ENCODE peak calls at places on chromosomes 11 and 22, in ten cellular contexts. One of them, this sample, is unnamed.

GRCh38 chr11:78365381-78365792 is 52.2 kb downstream of the GAB2 start:
- DNase-seq in AG04450: no peak
- DNase-seq in RWPE1: peak; percentile 35
- DNase-seq in lower lobe of right lung: peak; percentile 45
- DNase-seq in AG09319: no peak
- DNase-seq in B cell: no peak
- DNase-seq in cardiac fibroblast: peak; percentile 55
- DNase-seq in HFFc6: peak; percentile 33
- DNase-seq in cardiac muscle cell: peak; percentile 53
- DNase-seq in MCF 10A: peak; percentile 18
- DNase-seq in this sample: no peak

GRCh38 chr11:35282226-35282882 is 137.0 kb downstream of the SLC1A2 start:
- DNase-seq in AG04450: peak; percentile 45
- DNase-seq in RWPE1: no peak
- DNase-seq in lower lobe of right lung: no peak
- DNase-seq in AG09319: no peak
- DNase-seq in B cell: no peak
- DNase-seq in cardiac fibroblast: peak; percentile 58
- DNase-seq in HFFc6: peak; percentile 64
- DNase-seq in cardiac muscle cell: peak; percentile 48
- DNase-seq in MCF 10A: peak; percentile 30
- DNase-seq in this sample: no peak

GRCh38 chr22:27262371-27262770 is 539.2 kb downstream of the MN1 start:
- DNase-seq in AG04450: no peak
- DNase-seq in RWPE1: no peak
- DNase-seq in lower lobe of right lung: no peak
- DNase-seq in AG09319: no peak
- DNase-seq in B cell: no peak
- DNase-seq in cardiac fibroblast: no peak
- DNase-seq in HFFc6: no peak
- DNase-seq in cardiac muscle cell: no peak
- DNase-seq in MCF 10A: no peak
- DNase-seq in this sample: no peak

GRCh38 chr11:32448232-32448631 is 12.9 kb upstream of the WT1 start:
- DNase-seq in AG04450: no peak
- DNase-seq in RWPE1: no peak
- DNase-seq in lower lobe of right lung: no peak
- DNase-seq in AG09319: no peak
- DNase-seq in B cell: no peak
- DNase-seq in cardiac fibroblast: peak; percentile 59
- DNase-seq in HFFc6: peak; percentile 10
- DNase-seq in cardiac muscle cell: peak; percentile 76
- DNase-seq in MCF 10A: peak; percentile 54
- DNase-seq in this sample: no peak

GRCh38 chr11:115501504-115501894 is 2.7 kb downstream of the CADM1 start:
- DNase-seq in AG04450: no peak
- DNase-seq in RWPE1: no peak
- DNase-seq in lower lobe of right lung: no peak
- DNase-seq in AG09319: no peak
- DNase-seq in B cell: no peak
- DNase-seq in cardiac fibroblast: no peak
- DNase-seq in HFFc6: no peak
- DNase-seq in cardiac muscle cell: no peak
- DNase-seq in MCF 10A: no peak
- DNase-seq in this sample: no peak

GRCh38 chr11:35077709-35078695 is 61.0 kb upstream of the CD44 start:
- DNase-seq in AG04450: no peak
- DNase-seq in RWPE1: peak; percentile 79
- DNase-seq in lower lobe of right lung: no peak
- DNase-seq in AG09319: no peak
- DNase-seq in B cell: peak; percentile 72
- DNase-seq in cardiac fibroblast: peak; percentile 74
- DNase-seq in HFFc6: peak; percentile 80
- DNase-seq in cardiac muscle cell: no peak
- DNase-seq in MCF 10A: peak; percentile 56
- DNase-seq in this sample: no peak

GRCh38 chr22:39241632-39242388 is 3.0 kb downstream of the PDGFB start:
- DNase-seq in AG04450: no peak
- DNase-seq in RWPE1: no peak
- DNase-seq in lower lobe of right lung: no peak
- DNase-seq in AG09319: no peak
- DNase-seq in B cell: no peak
- DNase-seq in cardiac fibroblast: no peak
- DNase-seq in HFFc6: no peak
- DNase-seq in cardiac muscle cell: no peak
- DNase-seq in MCF 10A: no peak
- DNase-seq in this sample: no peak

GRCh38 chr22:20653795-20654342 is 120.0 kb upstream of the SERPIND1 start:
- DNase-seq in AG04450: no peak
- DNase-seq in RWPE1: no peak
- DNase-seq in lower lobe of right lung: no peak
- DNase-seq in AG09319: no peak
- DNase-seq in B cell: no peak
- DNase-seq in cardiac fibroblast: no peak
- DNase-seq in HFFc6: no peak
- DNase-seq in cardiac muscle cell: no peak
- DNase-seq in MCF 10A: no peak
- DNase-seq in this sample: no peak

GRCh38 chr11:77198440-77198849 is 70.4 kb downstream of the MYO7A start:
- DNase-seq in AG04450: no peak
- DNase-seq in RWPE1: no peak
- DNase-seq in lower lobe of right lung: no peak
- DNase-seq in AG09319: no peak
- DNase-seq in B cell: no peak
- DNase-seq in cardiac fibroblast: peak; percentile 9
- DNase-seq in HFFc6: no peak
- DNase-seq in cardiac muscle cell: peak; percentile 10
- DNase-seq in MCF 10A: peak; percentile 12
- DNase-seq in this sample: no peak

GRCh38 chr11:3614742-3615171 is 27.0 kb downstream of the ART5 start:
- DNase-seq in AG04450: no peak
- DNase-seq in RWPE1: no peak
- DNase-seq in lower lobe of right lung: peak; percentile 72
- DNase-seq in AG09319: no peak
- DNase-seq in B cell: peak; percentile 62
- DNase-seq in cardiac fibroblast: no peak
- DNase-seq in HFFc6: no peak
- DNase-seq in cardiac muscle cell: no peak
- DNase-seq in MCF 10A: no peak
- DNase-seq in this sample: peak; percentile 48

GRCh38 chr22:29056472-29056871 is 5.2 kb downstream of the C22orf31 start:
- DNase-seq in AG04450: no peak
- DNase-seq in RWPE1: no peak
- DNase-seq in lower lobe of right lung: no peak
- DNase-seq in AG09319: no peak
- DNase-seq in B cell: no peak
- DNase-seq in cardiac fibroblast: no peak
- DNase-seq in HFFc6: no peak
- DNase-seq in cardiac muscle cell: no peak
- DNase-seq in MCF 10A: no peak
- DNase-seq in this sample: no peak

GRCh38 chr22:29061773-29062172 is at the start of gene C22orf31:
- DNase-seq in AG04450: no peak
- DNase-seq in RWPE1: no peak
- DNase-seq in lower lobe of right lung: no peak
- DNase-seq in AG09319: no peak
- DNase-seq in B cell: no peak
- DNase-seq in cardiac fibroblast: no peak
- DNase-seq in HFFc6: no peak
- DNase-seq in cardiac muscle cell: peak; percentile 34
- DNase-seq in MCF 10A: no peak
- DNase-seq in this sample: no peak

GRCh38 chr22:29060931-29061330 is 700 bp downstream of the C22orf31 start:
- DNase-seq in AG04450: no peak
- DNase-seq in RWPE1: no peak
- DNase-seq in lower lobe of right lung: no peak
- DNase-seq in AG09319: no peak
- DNase-seq in B cell: no peak
- DNase-seq in cardiac fibroblast: no peak
- DNase-seq in HFFc6: no peak
- DNase-seq in cardiac muscle cell: peak; percentile 9
- DNase-seq in MCF 10A: no peak
- DNase-seq in this sample: no peak

GRCh38 chr22:29062286-29062949 is 787 bp upstream of the C22orf31 start:
- DNase-seq in AG04450: no peak
- DNase-seq in RWPE1: no peak
- DNase-seq in lower lobe of right lung: no peak
- DNase-seq in AG09319: no peak
- DNase-seq in B cell: no peak
- DNase-seq in cardiac fibroblast: no peak
- DNase-seq in HFFc6: no peak
- DNase-seq in cardiac muscle cell: peak; percentile 69
- DNase-seq in MCF 10A: no peak
- DNase-seq in this sample: no peak

DNA sequence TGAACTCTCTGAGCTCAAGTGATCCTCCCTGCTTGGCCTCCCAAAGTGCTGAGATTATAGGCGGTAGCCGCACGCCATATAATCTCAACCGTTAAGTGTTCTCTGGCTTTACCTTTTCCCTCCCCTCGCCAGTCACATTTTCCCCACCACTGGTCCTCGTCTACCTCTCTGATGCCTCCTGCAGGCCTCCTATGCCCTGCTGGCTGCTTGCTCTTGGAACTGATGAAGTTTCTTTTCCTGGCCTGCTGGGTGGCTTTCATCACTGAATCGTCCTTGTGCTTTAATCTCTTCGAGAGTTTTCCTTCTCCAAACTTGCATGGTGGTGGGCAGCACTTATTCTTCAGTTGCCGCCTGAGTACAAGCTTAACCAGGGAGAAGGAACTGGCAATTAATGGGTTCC is 1.4 kb downstream of the C22orf31 start:
- DNase-seq in AG04450: no peak
- DNase-seq in RWPE1: no peak
- DNase-seq in lower lobe of right lung: no peak
- DNase-seq in AG09319: no peak
- DNase-seq in B cell: no peak
- DNase-seq in cardiac fibroblast: no peak
- DNase-seq in HFFc6: no peak
- DNase-seq in cardiac muscle cell: no peak
- DNase-seq in MCF 10A: no peak
- DNase-seq in this sample: no peak
- TF ChIP-seq CTCF in AG04450: no peak
- TF ChIP-seq CTCF in RWPE1: no peak
- TF ChIP-seq CTCF in lower lobe of right lung: no peak
- TF ChIP-seq CTCF in AG09319: no peak
- TF ChIP-seq CTCF in B cell: no peak
- TF ChIP-seq CTCF in cardiac fibroblast: no peak
- TF ChIP-seq CTCF in HFFc6: no peak
- TF ChIP-seq CTCF in cardiac muscle cell: no peak
- TF ChIP-seq CTCF in MCF 10A: no peak
- TF ChIP-seq CTCF in this sample: no peak

GRCh38 chr11:133619973-133620372 is 87.7 kb upstream of the OPCML start:
- DNase-seq in AG04450: no peak
- DNase-seq in RWPE1: no peak
- DNase-seq in lower lobe of right lung: no peak
- DNase-seq in AG09319: no peak
- DNase-seq in B cell: no peak
- DNase-seq in cardiac fibroblast: no peak
- DNase-seq in HFFc6: no peak
- DNase-seq in cardiac muscle cell: no peak
- DNase-seq in MCF 10A: no peak
- DNase-seq in this sample: no peak
- TF ChIP-seq CTCF in AG04450: no peak
- TF ChIP-seq CTCF in RWPE1: no peak
- TF ChIP-seq CTCF in lower lobe of right lung: no peak
- TF ChIP-seq CTCF in AG09319: no peak
- TF ChIP-seq CTCF in B cell: no peak
- TF ChIP-seq CTCF in cardiac fibroblast: no peak
- TF ChIP-seq CTCF in HFFc6: no peak
- TF ChIP-seq CTCF in cardiac muscle cell: no peak
- TF ChIP-seq CTCF in MCF 10A: peak; percentile 18
- TF ChIP-seq CTCF in this sample: peak; percentile 10

GRCh38 chr11:122115520-122116343 is at the start of gene BLID:
- DNase-seq in AG04450: no peak
- DNase-seq in RWPE1: no peak
- DNase-seq in lower lobe of right lung: peak; percentile 75
- DNase-seq in AG09319: no peak
- DNase-seq in B cell: no peak
- DNase-seq in cardiac fibroblast: peak; percentile 63
- DNase-seq in HFFc6: no peak
- DNase-seq in cardiac muscle cell: peak; percentile 71
- DNase-seq in MCF 10A: peak; percentile 34
- DNase-seq in this sample: no peak
- TF ChIP-seq CTCF in AG04450: peak; percentile 64
- TF ChIP-seq CTCF in RWPE1: no peak
- TF ChIP-seq CTCF in lower lobe of right lung: peak; percentile 55
- TF ChIP-seq CTCF in AG09319: peak; percentile 46
- TF ChIP-seq CTCF in B cell: no peak
- TF ChIP-seq CTCF in cardiac fibroblast: peak; percentile 64
- TF ChIP-seq CTCF in HFFc6: peak; percentile 67
- TF ChIP-seq CTCF in cardiac muscle cell: peak; percentile 66
- TF ChIP-seq CTCF in MCF 10A: no peak
- TF ChIP-seq CTCF in this sample: peak; percentile 24

GRCh38 chr11:73464347-73464746 is 88.1 kb downstream of the RELT start:
- DNase-seq in AG04450: no peak
- DNase-seq in RWPE1: no peak
- DNase-seq in lower lobe of right lung: no peak
- DNase-seq in AG09319: no peak
- DNase-seq in B cell: no peak
- DNase-seq in cardiac fibroblast: no peak
- DNase-seq in HFFc6: no peak
- DNase-seq in cardiac muscle cell: peak; percentile 11
- DNase-seq in MCF 10A: no peak
- DNase-seq in this sample: no peak

GRCh38 chr11:73467505-73467904 is 91.3 kb downstream of the RELT start:
- DNase-seq in AG04450: no peak
- DNase-seq in RWPE1: no peak
- DNase-seq in lower lobe of right lung: no peak
- DNase-seq in AG09319: no peak
- DNase-seq in B cell: no peak
- DNase-seq in cardiac fibroblast: no peak
- DNase-seq in HFFc6: no peak
- DNase-seq in cardiac muscle cell: no peak
- DNase-seq in MCF 10A: no peak
- DNase-seq in this sample: no peak

GRCh38 chr11:73468590-73469161 is 92.5 kb downstream of the RELT start:
- DNase-seq in AG04450: no peak
- DNase-seq in RWPE1: no peak
- DNase-seq in lower lobe of right lung: no peak
- DNase-seq in AG09319: no peak
- DNase-seq in B cell: no peak
- DNase-seq in cardiac fibroblast: no peak
- DNase-seq in HFFc6: no peak
- DNase-seq in cardiac muscle cell: no peak
- DNase-seq in MCF 10A: no peak
- DNase-seq in this sample: no peak

GRCh38 chr11:73465019-73465675 is 88.9 kb downstream of the RELT start:
- DNase-seq in AG04450: no peak
- DNase-seq in RWPE1: no peak
- DNase-seq in lower lobe of right lung: no peak
- DNase-seq in AG09319: no peak
- DNase-seq in B cell: no peak
- DNase-seq in cardiac fibroblast: no peak
- DNase-seq in HFFc6: peak; percentile 3
- DNase-seq in cardiac muscle cell: peak; percentile 37
- DNase-seq in MCF 10A: no peak
- DNase-seq in this sample: no peak

DNA sequence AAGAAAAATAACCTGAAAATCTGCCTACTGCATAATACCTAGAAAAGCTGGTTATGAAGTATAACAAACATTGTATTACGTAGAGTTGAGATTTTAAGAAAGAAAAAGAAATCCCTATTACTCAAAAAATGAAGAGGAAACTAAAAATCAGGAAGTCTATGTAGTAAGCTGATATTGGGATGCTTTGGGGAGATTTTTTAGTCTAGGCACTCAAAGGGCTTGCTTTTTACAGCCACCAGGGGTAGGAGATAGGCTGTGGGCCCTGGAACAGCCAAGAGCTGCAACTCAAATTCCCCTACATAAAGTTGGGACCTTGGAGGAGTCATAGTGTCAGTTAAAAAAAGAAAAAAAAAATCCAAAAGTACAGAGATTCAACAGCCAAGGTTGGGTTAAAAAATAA is 90.4 kb downstream of the RELT start:
- DNase-seq in AG04450: no peak
- DNase-seq in RWPE1: no peak
- DNase-seq in lower lobe of right lung: no peak
- DNase-seq in AG09319: no peak
- DNase-seq in B cell: no peak
- DNase-seq in cardiac fibroblast: no peak
- DNase-seq in HFFc6: no peak
- DNase-seq in cardiac muscle cell: no peak
- DNase-seq in MCF 10A: no peak
- DNase-seq in this sample: no peak
- TF ChIP-seq CTCF in AG04450: no peak
- TF ChIP-seq CTCF in RWPE1: no peak
- TF ChIP-seq CTCF in lower lobe of right lung: no peak
- TF ChIP-seq CTCF in AG09319: no peak
- TF ChIP-seq CTCF in B cell: no peak
- TF ChIP-seq CTCF in cardiac fibroblast: no peak
- TF ChIP-seq CTCF in HFFc6: peak; percentile 14
- TF ChIP-seq CTCF in cardiac muscle cell: peak; percentile 12
- TF ChIP-seq CTCF in MCF 10A: no peak
- TF ChIP-seq CTCF in this sample: no peak

This sample was measured in GM10248.